ENCODE peak calls at places on chromosome 4, in eight cellular contexts. K is A549, J is neural crest cell, T is Caco-2, C is foreskin fibroblast, O is GM12878, R is fibroblast of mammary gland, V is right lobe of liver. P is an unnamed sample.

GRCh38 chr4:40976343-40976742 is 226.6 kb downstream of the NSUN7 start:
- DNase-seq in K (peak; percentile 14), J (peak; percentile 28), T (peak; percentile 60), C (peak; percentile 44), O (no peak), R (peak; percentile 77), V (no peak), P (no peak)

GRCh38 chr4:88244821-88245579 is 39.4 kb downstream of the PPM1K start:
- DNase-seq in K (no peak), J (no peak), T (no peak), C (no peak), O (no peak), R (no peak), V (no peak), P (no peak)

GRCh38 chr4:62706423-62706822 is 1506.3 kb downstream of the ADGRL3 start:
- DNase-seq in K (no peak), J (no peak), T (no peak), C (no peak), O (no peak), R (no peak), V (no peak), P (no peak)

GRCh38 chr4:165208322-165208652 is 926 bp downstream of the KLHL2 start:
- DNase-seq in K (no peak), J (no peak), T (no peak), C (no peak), O (no peak), R (no peak), V (no peak), P (no peak)

GRCh38 chr4:63583561-63583960 is 825.7 kb downstream of the TECRL start:
- DNase-seq in K (no peak), J (no peak), T (no peak), C (no peak), O (no peak), R (no peak), V (no peak), P (no peak)

GRCh38 chr4:3266076-3266475 is 17.1 kb downstream of the MSANTD1 start:
- DNase-seq in K (no peak), J (no peak), T (no peak), C (no peak), O (no peak), R (no peak), V (no peak), P (no peak)

GRCh38 chr4:156109943-156110925 is 156.6 kb upstream of the CTSO start:
- DNase-seq in K (peak; percentile 2), J (no peak), T (peak; percentile 11), C (peak; percentile 35), O (no peak), R (peak; percentile 70), V (no peak), P (no peak)

GRCh38 chr4:22372958-22373357 is 142.9 kb downstream of the ADGRA3 start:
- DNase-seq in K (no peak), J (no peak), T (no peak), C (no peak), O (no peak), R (no peak), V (no peak), P (no peak)

GRCh38 chr4:3227878-3228675 is 20.9 kb upstream of the MSANTD1 start:
- DNase-seq in K (no peak), J (no peak), T (no peak), C (no peak), O (no peak), R (no peak), V (peak; percentile 49), P (no peak)

GRCh38 chr4:24770111-24770584 is 25.2 kb upstream of the SOD3 start:
- DNase-seq in K (no peak), J (no peak), T (no peak), C (peak; percentile 91), O (peak; percentile 39), R (peak; percentile 97), V (no peak), P (no peak)

GRCh38 chr4:111475001-111475400 is 670.3 kb upstream of the FAM241A start:
- DNase-seq in K (no peak), J (peak; percentile 20), T (peak; percentile 62), C (no peak), O (no peak), R (peak; percentile 66), V (no peak), P (peak; percentile 17)

GRCh38 chr4:185282968-185283367 is 73.6 kb downstream of the SNX25 start:
- DNase-seq in K (peak; percentile 18), J (no peak), T (peak; percentile 26), C (peak; percentile 40), O (no peak), R (peak; percentile 61), V (no peak), P (no peak)

GRCh38 chr4:8267077-8267476 is 2.5 kb upstream of the HTRA3 start:
- DNase-seq in K (peak; percentile 70), J (peak; percentile 49), T (peak; percentile 30), C (no peak), O (no peak), R (peak; percentile 62), V (peak; percentile 75), P (peak; percentile 43)

GRCh38 chr4:55123791-55124190 is 1.6 kb downstream of the KDR start:
- DNase-seq in K (no peak), J (no peak), T (no peak), C (no peak), O (no peak), R (no peak), V (no peak), P (no peak)

GRCh38 chr4:158667651-158668198 is 4.0 kb downstream of the C4orf46 start:
- DNase-seq in K (peak; percentile 43), J (peak; percentile 16), T (peak; percentile 59), C (peak; percentile 37), O (no peak), R (peak; percentile 12), V (no peak), P (no peak)

GRCh38 chr4:3410401-3411135 is 31.2 kb upstream of the HGFAC start:
- DNase-seq in K (no peak), J (no peak), T (no peak), C (no peak), O (no peak), R (no peak), V (peak; percentile 67), P (no peak)

GRCh38 chr4:7828011-7828720 is 111.5 kb downstream of the AFAP1 start:
- DNase-seq in K (no peak), J (no peak), T (no peak), C (peak; percentile 99), O (no peak), R (peak; percentile 100), V (no peak), P (no peak)

DNA sequence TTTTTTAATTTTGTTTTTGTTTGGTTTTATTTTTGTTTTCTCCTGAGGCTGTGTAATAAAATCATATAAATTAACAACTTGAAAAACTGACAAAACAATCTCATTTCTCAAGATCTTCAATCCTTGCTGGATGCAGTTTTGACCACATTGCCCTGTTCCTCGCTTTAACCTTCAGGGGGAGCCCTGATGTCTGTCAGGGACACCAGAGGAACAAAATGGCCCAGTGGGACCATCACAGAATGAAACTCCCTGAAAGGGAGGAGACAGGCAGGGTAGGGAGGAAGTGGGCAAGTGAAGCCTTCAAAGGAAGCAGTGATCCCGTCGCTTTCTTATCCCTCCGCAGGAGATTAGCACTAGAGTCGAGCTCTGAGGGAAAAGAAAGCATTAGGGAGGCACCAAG is 274.9 kb upstream of the LDB2 start:
- DNase-seq in K (no peak), J (no peak), T (peak; percentile 6), C (no peak), O (no peak), R (no peak), V (no peak), P (no peak)
- TF ChIP-seq CTCF in K (no peak), J (peak; percentile 41), T (no peak), C (peak; percentile 33), O (peak; percentile 14), R (peak; percentile 41), V (peak; percentile 11), P (peak; percentile 31)

GRCh38 chr4:108430921-108431320 is 189.5 kb upstream of the RPL34 start:
- DNase-seq in K (no peak), J (no peak), T (no peak), C (no peak), O (no peak), R (no peak), V (no peak), P (no peak)
- TF ChIP-seq CTCF in K (no peak), J (no peak), T (no peak), C (no peak), O (no peak), R (no peak), V (no peak), P (no peak)

GRCh38 chr4:98928131-98928504 is 815 bp downstream of the EIF4E start:
- DNase-seq in K (peak; percentile 67), J (peak; percentile 67), T (peak; percentile 85), C (peak; percentile 70), O (no peak), R (peak; percentile 77), V (peak; percentile 75), P (peak; percentile 47)

GRCh38 chr4:98932539-98932938 is 3.6 kb upstream of the EIF4E start:
- DNase-seq in K (no peak), J (no peak), T (no peak), C (peak; percentile 76), O (no peak), R (peak; percentile 36), V (no peak), P (no peak)

GRCh38 chr4:98930311-98930865 is 1.5 kb upstream of the EIF4E start:
- DNase-seq in K (no peak), J (no peak), T (no peak), C (no peak), O (no peak), R (peak; percentile 11), V (no peak), P (no peak)

GRCh38 chr4:98928505-98929340 is at the start of gene EIF4E:
- DNase-seq in K (peak; percentile 83), J (peak; percentile 81), T (peak; percentile 97), C (peak; percentile 99), O (peak; percentile 96), R (peak; percentile 99), V (peak; percentile 99), P (peak; percentile 93)

DNA sequence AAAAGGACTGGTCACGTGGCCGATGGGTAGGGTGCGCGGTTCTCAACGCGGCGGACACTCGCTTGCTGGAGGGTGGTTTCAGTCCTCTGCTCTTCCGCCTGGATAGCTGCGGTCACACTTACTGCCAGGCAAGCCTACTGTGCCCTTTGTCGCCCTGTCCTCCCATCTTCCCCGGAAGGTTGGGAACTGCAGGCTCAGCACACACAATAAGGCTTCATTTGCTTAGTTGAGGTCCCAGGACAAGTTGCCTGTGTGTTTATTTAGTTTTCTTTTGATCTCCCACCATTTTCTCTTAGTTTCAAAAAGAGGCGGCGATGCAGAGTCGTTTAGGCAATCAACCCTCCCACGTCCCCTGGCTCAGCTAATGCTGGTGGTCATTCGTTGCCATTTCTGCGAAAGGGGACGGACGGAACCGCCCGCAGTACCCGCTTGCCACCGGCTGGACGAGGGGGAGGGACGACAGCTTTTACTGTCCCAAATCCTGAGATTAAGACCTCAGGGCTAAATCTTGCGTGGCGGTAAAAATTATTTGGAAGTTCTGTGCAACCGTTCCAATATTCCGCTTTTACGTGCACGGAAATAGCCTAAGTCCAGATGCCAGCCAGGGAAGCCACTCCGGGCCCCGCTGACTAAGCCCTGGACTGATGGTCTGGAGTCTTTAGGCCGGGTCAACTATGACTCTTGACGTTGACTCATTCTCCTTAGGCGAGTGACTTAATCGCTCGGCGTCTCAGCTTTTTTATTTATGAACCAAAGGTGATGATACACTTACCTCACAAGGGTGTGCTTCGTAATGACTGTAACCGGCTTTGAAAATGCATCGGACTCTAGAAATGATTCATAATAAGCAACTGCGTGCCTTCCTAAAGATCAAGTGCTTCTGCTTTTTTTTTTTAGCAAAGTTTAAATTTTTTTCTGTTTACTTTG is 671 bp upstream of the EIF4E start:
- DNase-seq in K (peak; percentile 62), J (no peak), T (peak; percentile 64), C (peak; percentile 98), O (peak; percentile 78), R (peak; percentile 100), V (peak; percentile 69), P (peak; percentile 15)
- TF ChIP-seq CTCF in K (no peak), J (peak; percentile 33), T (no peak), C (no peak), O (no peak), R (no peak), V (no peak), P (no peak)

GRCh38 chr4:71270901-71271300 is 67.9 kb upstream of the SLC4A4 start:
- DNase-seq in K (peak; percentile 3), J (peak; percentile 27), T (peak; percentile 52), C (no peak), O (no peak), R (peak; percentile 34), V (no peak), P (no peak)
- TF ChIP-seq CTCF in K (peak; percentile 40), J (peak; percentile 57), T (peak; percentile 52), C (peak; percentile 38), O (peak; percentile 41), R (peak; percentile 32), V (peak; percentile 27), P (peak; percentile 50)